ENCODE peak calls at places on chromosomes 5 and 9, in four cellular contexts. K is GM06990, J is coronary artery, M is IMR-90. Y is an unnamed sample.

GRCh38 chr5:57549546-57549945 is 66.9 kb upstream of the ACTBL2 start:
- DNase-seq in K (no peak), J (no peak), M (no peak), Y (no peak)

GRCh38 chr9:127206666-127207065 is 57.9 kb upstream of the GARNL3 start:
- DNase-seq in K (no peak), J (no peak), M (no peak), Y (no peak)

GRCh38 chr5:418681-419121 is 24.3 kb upstream of the EXOC3 start:
- DNase-seq in K (no peak), J (no peak), M (peak), Y (peak)

GRCh38 chr9:32915802-32916201 is 85.6 kb downstream of the APTX start:
- DNase-seq in K (no peak), J (no peak), M (no peak), Y (no peak)

GRCh38 chr5:144117412-144117811 is 53.0 kb downstream of the YIPF5 start:
- DNase-seq in K (no peak), J (no peak), M (peak), Y (no peak)

GRCh38 chr5:141734501-141735231 is 52.6 kb upstream of the ARAP3 start:
- DNase-seq in K (no peak), J (no peak), M (peak), Y (peak)

GRCh38 chr9:36457836-36458429 is 57.9 kb upstream of the RNF38 start:
- DNase-seq in K (no peak), J (no peak), M (no peak), Y (no peak)

GRCh38 chr5:88884435-88884877 is 1.5 kb upstream of the MEF2C start:
- DNase-seq in K (no peak), J (no peak), M (peak), Y (no peak)

GRCh38 chr5:96852769-96853168 is 23.5 kb upstream of the ERAP2 start:
- DNase-seq in K (no peak), J (no peak), M (peak), Y (no peak)

GRCh38 chr9:80796662-80797426 is 892.5 kb downstream of the TLE1 start:
- DNase-seq in K (no peak), J (no peak), M (no peak), Y (no peak)

GRCh38 chr9:129823163-129823933 is 588 bp downstream of the TOR1A start:
- DNase-seq in K (peak), J (no peak), M (peak), Y (peak)

GRCh38 chr5:56112526-56113121 is 117.9 kb upstream of the IL6ST start:
- DNase-seq in K (no peak), J (no peak), M (peak), Y (no peak)

GRCh38 chr5:125668904-125669303 is 754.3 kb upstream of the GRAMD2B start:
- DNase-seq in K (no peak), J (no peak), M (no peak), Y (no peak)

GRCh38 chr5:159051431-159052281 is 48.1 kb downstream of the EBF1 start:
- DNase-seq in K (peak), J (no peak), M (no peak), Y (peak)

GRCh38 chr5:138748630-138749081 is 4.6 kb upstream of the CTNNA1 start:
- DNase-seq in K (no peak), J (no peak), M (peak), Y (no peak)

GRCh38 chr9:128747233-128747632 is 23.3 kb upstream of the ZDHHC12 start:
- DNase-seq in K (no peak), J (no peak), M (no peak), Y (no peak)

GRCh38 chr5:310516-310915 is 11.0 kb upstream of the AHRR start:
- DNase-seq in K (no peak), J (no peak), M (no peak), Y (no peak)

GRCh38 chr9:120362446-120362845 is 217.5 kb downstream of the CDK5RAP2 start:
- DNase-seq in K (no peak), J (no peak), M (peak), Y (no peak)

GRCh38 chr5:177374211-177374610 is 10.0 kb upstream of the SLC34A1 start:
- DNase-seq in K (no peak), J (no peak), M (no peak), Y (no peak)

GRCh38 chr5:71960196-71960595 is 147.1 kb upstream of the MAP1B start:
- DNase-seq in K (no peak), J (no peak), M (no peak), Y (no peak)

GRCh38 chr5:115557667-115558387 is 13.3 kb upstream of the FEM1C start:
- DNase-seq in K (no peak), J (no peak), M (no peak), Y (no peak)

GRCh38 chr9:136152543-136152866 is 33.8 kb upstream of the TMEM250 start:
- DNase-seq in K (no peak), J (no peak), M (no peak), Y (no peak)

GRCh38 chr9:137723396-137724113 is 104.8 kb downstream of the EHMT1 start:
- DNase-seq in K (no peak), J (no peak), M (no peak), Y (no peak)

GRCh38 chr9:88387733-88388202 is 476 bp upstream of the SPIN1 start:
- DNase-seq in K (no peak), J (peak), M (peak), Y (peak)

GRCh38 chr9:79692857-79693571 is 121.2 kb downstream of the TLE4 start:
- DNase-seq in K (no peak), J (no peak), M (peak), Y (no peak)

GRCh38 chr5:170303564-170303963 is 6.0 kb upstream of the LCP2 start:
- DNase-seq in K (no peak), J (no peak), M (no peak), Y (no peak)

Y was measured in WTC11.